ENCODE peak calls at places on chromosomes 12 and 14, in eight cellular contexts. One of them, this sample, is unnamed.

GRCh38 chr12:49909826-49910225 is 6.1 kb upstream of the FAIM2 start:
- DNase-seq in erythroblast: no peak
- DNase-seq in upper lobe of left lung: peak
- DNase-seq in HCT116: peak
- DNase-seq in right lobe of liver: no peak
- DNase-seq in Peyer's patch: no peak
- DNase-seq in A549: no peak
- DNase-seq in tibial nerve: no peak
- DNase-seq in this sample: no peak

GRCh38 chr12:120362516-120363273 is 6.3 kb downstream of the MSI1 start:
- DNase-seq in erythroblast: no peak
- DNase-seq in Peyer's patch: peak
- DNase-seq in HCT116: no peak
- DNase-seq in tibial nerve: no peak
- DNase-seq in A549: no peak
- DNase-seq in right lobe of liver: no peak
- DNase-seq in upper lobe of left lung: no peak
- DNase-seq in this sample: no peak

GRCh38 chr14:100239200-100239839 is 376 bp downstream of the YY1 start:
- DNase-seq in erythroblast: peak
- DNase-seq in upper lobe of left lung: peak
- DNase-seq in tibial nerve: peak
- DNase-seq in right lobe of liver: peak
- DNase-seq in Peyer's patch: peak
- DNase-seq in HCT116: no peak
- DNase-seq in A549: no peak
- DNase-seq in this sample: peak

GRCh38 chr12:102876883-102877282 is 40.2 kb downstream of the PAH start:
- DNase-seq in Peyer's patch: no peak
- DNase-seq in tibial nerve: no peak
- DNase-seq in HCT116: peak
- DNase-seq in right lobe of liver: no peak
- DNase-seq in A549: peak
- DNase-seq in upper lobe of left lung: no peak
- DNase-seq in erythroblast: peak
- DNase-seq in this sample: no peak

GRCh38 chr14:69101331-69101826 is 51.5 kb downstream of the DCAF5 start:
- DNase-seq in Peyer's patch: no peak
- DNase-seq in upper lobe of left lung: no peak
- DNase-seq in tibial nerve: no peak
- DNase-seq in HCT116: peak
- DNase-seq in right lobe of liver: no peak
- DNase-seq in erythroblast: peak
- DNase-seq in A549: peak
- DNase-seq in this sample: no peak

GRCh38 chr12:124369055-124369900 is 74.4 kb downstream of the RFLNA start:
- DNase-seq in erythroblast: peak
- DNase-seq in A549: peak
- DNase-seq in tibial nerve: peak
- DNase-seq in HCT116: no peak
- DNase-seq in upper lobe of left lung: peak
- DNase-seq in Peyer's patch: peak
- DNase-seq in right lobe of liver: peak
- DNase-seq in this sample: peak

GRCh38 chr12:12540261-12541013 is 22.2 kb downstream of the DUSP16 start:
- DNase-seq in A549: no peak
- DNase-seq in erythroblast: no peak
- DNase-seq in right lobe of liver: no peak
- DNase-seq in upper lobe of left lung: no peak
- DNase-seq in HCT116: no peak
- DNase-seq in Peyer's patch: no peak
- DNase-seq in tibial nerve: no peak
- DNase-seq in this sample: no peak

GRCh38 chr12:39378346-39378745 is 64.6 kb downstream of the KIF21A start:
- DNase-seq in erythroblast: no peak
- DNase-seq in Peyer's patch: no peak
- DNase-seq in upper lobe of left lung: no peak
- DNase-seq in tibial nerve: no peak
- DNase-seq in right lobe of liver: no peak
- DNase-seq in HCT116: no peak
- DNase-seq in A549: no peak
- DNase-seq in this sample: no peak

GRCh38 chr12:10101042-10101579 is 2.3 kb upstream of the CLEC1A start:
- DNase-seq in tibial nerve: no peak
- DNase-seq in HCT116: no peak
- DNase-seq in A549: no peak
- DNase-seq in Peyer's patch: no peak
- DNase-seq in upper lobe of left lung: no peak
- DNase-seq in erythroblast: no peak
- DNase-seq in right lobe of liver: no peak
- DNase-seq in this sample: no peak

GRCh38 chr12:102879144-102879763 is 37.8 kb downstream of the PAH start:
- DNase-seq in upper lobe of left lung: no peak
- DNase-seq in erythroblast: peak
- DNase-seq in Peyer's patch: no peak
- DNase-seq in tibial nerve: peak
- DNase-seq in A549: peak
- DNase-seq in HCT116: peak
- DNase-seq in right lobe of liver: no peak
- DNase-seq in this sample: peak

GRCh38 chr12:88153959-88154358 is 11.9 kb downstream of the TMTC3 start:
- DNase-seq in tibial nerve: no peak
- DNase-seq in Peyer's patch: no peak
- DNase-seq in upper lobe of left lung: no peak
- DNase-seq in A549: peak
- DNase-seq in erythroblast: peak
- DNase-seq in right lobe of liver: no peak
- DNase-seq in HCT116: peak
- DNase-seq in this sample: no peak

GRCh38 chr12:123030686-123031085 is 50.2 kb downstream of the ARL6IP4 start:
- DNase-seq in tibial nerve: no peak
- DNase-seq in A549: no peak
- DNase-seq in erythroblast: no peak
- DNase-seq in Peyer's patch: no peak
- DNase-seq in upper lobe of left lung: no peak
- DNase-seq in HCT116: no peak
- DNase-seq in right lobe of liver: no peak
- DNase-seq in this sample: no peak

GRCh38 chr12:4302881-4303280 is 18.1 kb upstream of the TIGAR start:
- DNase-seq in Peyer's patch: no peak
- DNase-seq in erythroblast: no peak
- DNase-seq in A549: no peak
- DNase-seq in tibial nerve: no peak
- DNase-seq in HCT116: no peak
- DNase-seq in upper lobe of left lung: no peak
- DNase-seq in right lobe of liver: no peak
- DNase-seq in this sample: no peak

GRCh38 chr12:76375939-76376338 is 27.7 kb upstream of the BBS10 start:
- DNase-seq in HCT116: no peak
- DNase-seq in tibial nerve: no peak
- DNase-seq in erythroblast: no peak
- DNase-seq in Peyer's patch: no peak
- DNase-seq in upper lobe of left lung: no peak
- DNase-seq in A549: peak
- DNase-seq in right lobe of liver: no peak
- DNase-seq in this sample: no peak

GRCh38 chr12:46005151-46005797 is 14.9 kb upstream of the SCAF11 start:
- DNase-seq in A549: peak
- DNase-seq in upper lobe of left lung: no peak
- DNase-seq in right lobe of liver: no peak
- DNase-seq in HCT116: no peak
- DNase-seq in Peyer's patch: no peak
- DNase-seq in tibial nerve: no peak
- DNase-seq in erythroblast: peak
- DNase-seq in this sample: no peak

GRCh38 chr14:60064491-60065072 is 27.1 kb upstream of the PCNX4 start:
- DNase-seq in A549: peak
- DNase-seq in upper lobe of left lung: no peak
- DNase-seq in erythroblast: peak
- DNase-seq in Peyer's patch: no peak
- DNase-seq in HCT116: peak
- DNase-seq in tibial nerve: no peak
- DNase-seq in right lobe of liver: no peak
- DNase-seq in this sample: no peak

GRCh38 chr12:25775968-25776367 is 182.5 kb upstream of the RASSF8 start:
- DNase-seq in tibial nerve: no peak
- DNase-seq in A549: no peak
- DNase-seq in erythroblast: no peak
- DNase-seq in upper lobe of left lung: no peak
- DNase-seq in HCT116: no peak
- DNase-seq in right lobe of liver: no peak
- DNase-seq in Peyer's patch: no peak
- DNase-seq in this sample: no peak

GRCh38 chr12:108193493-108193892 is 64.4 kb downstream of the WSCD2 start:
- DNase-seq in erythroblast: no peak
- DNase-seq in Peyer's patch: no peak
- DNase-seq in upper lobe of left lung: no peak
- DNase-seq in tibial nerve: no peak
- DNase-seq in right lobe of liver: no peak
- DNase-seq in A549: no peak
- DNase-seq in HCT116: no peak
- DNase-seq in this sample: no peak

GRCh38 chr14:87351007-87351406 is 642.0 kb downstream of the GALC start:
- DNase-seq in Peyer's patch: no peak
- DNase-seq in A549: no peak
- DNase-seq in erythroblast: no peak
- DNase-seq in right lobe of liver: no peak
- DNase-seq in tibial nerve: no peak
- DNase-seq in upper lobe of left lung: no peak
- DNase-seq in HCT116: no peak
- DNase-seq in this sample: no peak

GRCh38 chr12:80936642-80937390 is 918 bp downstream of the LIN7A start:
- DNase-seq in A549: peak
- DNase-seq in HCT116: peak
- DNase-seq in upper lobe of left lung: peak
- DNase-seq in Peyer's patch: peak
- DNase-seq in tibial nerve: no peak
- DNase-seq in right lobe of liver: peak
- DNase-seq in erythroblast: no peak
- DNase-seq in this sample: no peak
- TF ChIP-seq POLR2A in A549: no peak
- TF ChIP-seq POLR2A in HCT116: no peak
- TF ChIP-seq POLR2A in upper lobe of left lung: no peak
- TF ChIP-seq POLR2A in Peyer's patch: peak
- TF ChIP-seq POLR2A in tibial nerve: no peak
- TF ChIP-seq POLR2A in right lobe of liver: peak
- TF ChIP-seq POLR2A in erythroblast: no peak
- TF ChIP-seq POLR2A in this sample: no peak

GRCh38 chr12:110467847-110468211 is 228 bp downstream of the GPN3 start:
- DNase-seq in erythroblast: no peak
- DNase-seq in right lobe of liver: no peak
- DNase-seq in tibial nerve: no peak
- DNase-seq in HCT116: no peak
- DNase-seq in A549: no peak
- DNase-seq in Peyer's patch: no peak
- DNase-seq in upper lobe of left lung: no peak
- DNase-seq in this sample: no peak
- TF ChIP-seq POLR2A in erythroblast: no peak
- TF ChIP-seq POLR2A in right lobe of liver: peak
- TF ChIP-seq POLR2A in tibial nerve: no peak
- TF ChIP-seq POLR2A in HCT116: no peak
- TF ChIP-seq POLR2A in A549: no peak
- TF ChIP-seq POLR2A in Peyer's patch: no peak
- TF ChIP-seq POLR2A in upper lobe of left lung: no peak
- TF ChIP-seq POLR2A in this sample: no peak

GRCh38 chr14:93974299-93974698 is 2.1 kb downstream of the ASB2 start:
- DNase-seq in Peyer's patch: no peak
- DNase-seq in A549: no peak
- DNase-seq in right lobe of liver: no peak
- DNase-seq in erythroblast: no peak
- DNase-seq in tibial nerve: no peak
- DNase-seq in upper lobe of left lung: no peak
- DNase-seq in HCT116: no peak
- DNase-seq in this sample: no peak

GRCh38 chr14:93974833-93975232 is 1.5 kb downstream of the ASB2 start:
- DNase-seq in HCT116: no peak
- DNase-seq in Peyer's patch: no peak
- DNase-seq in upper lobe of left lung: no peak
- DNase-seq in erythroblast: no peak
- DNase-seq in tibial nerve: no peak
- DNase-seq in right lobe of liver: no peak
- DNase-seq in A549: no peak
- DNase-seq in this sample: no peak

GRCh38 chr14:93976477-93977057 is at the start of gene ASB2:
- DNase-seq in tibial nerve: no peak
- DNase-seq in Peyer's patch: no peak
- DNase-seq in A549: no peak
- DNase-seq in erythroblast: no peak
- DNase-seq in HCT116: no peak
- DNase-seq in upper lobe of left lung: no peak
- DNase-seq in right lobe of liver: no peak
- DNase-seq in this sample: no peak

GRCh38 chr14:93977171-93977570 is 801 bp upstream of the ASB2 start:
- DNase-seq in upper lobe of left lung: no peak
- DNase-seq in HCT116: no peak
- DNase-seq in erythroblast: no peak
- DNase-seq in tibial nerve: no peak
- DNase-seq in A549: no peak
- DNase-seq in Peyer's patch: no peak
- DNase-seq in right lobe of liver: no peak
- DNase-seq in this sample: no peak

DNA sequence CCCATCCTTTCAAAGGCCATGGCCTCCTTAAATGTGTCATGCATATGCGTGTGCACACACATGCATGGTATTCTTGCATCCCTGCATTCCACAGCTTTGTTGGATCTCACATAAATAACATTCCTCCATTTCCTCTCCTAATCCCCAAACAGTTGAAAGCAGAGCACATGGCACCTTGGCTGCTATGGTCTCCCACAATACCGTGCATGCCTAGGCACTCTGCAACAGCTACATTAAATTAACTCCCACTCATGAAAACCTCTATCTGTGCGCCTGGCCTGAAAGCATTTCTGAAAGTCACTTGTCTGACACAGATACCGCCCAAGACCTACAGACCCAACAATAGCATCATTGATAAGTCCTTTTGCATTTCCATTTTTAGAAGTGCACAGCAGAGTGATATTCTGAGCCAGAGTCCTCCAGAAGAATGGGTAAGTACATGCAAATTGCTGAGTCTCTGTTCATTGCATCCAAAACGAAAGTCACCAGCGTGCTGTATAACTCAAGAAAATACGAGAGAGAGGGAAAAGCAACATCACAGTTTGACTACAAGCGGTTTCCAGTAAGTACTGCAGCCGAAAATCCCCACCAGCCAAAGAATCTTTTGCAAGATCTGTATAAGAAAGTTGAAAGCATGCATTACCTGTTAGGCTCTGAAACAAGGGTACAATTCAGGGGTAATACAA is 436 bp downstream of the ASB2 start:
- DNase-seq in Peyer's patch: no peak
- DNase-seq in HCT116: no peak
- DNase-seq in right lobe of liver: no peak
- DNase-seq in erythroblast: no peak
- DNase-seq in tibial nerve: no peak
- DNase-seq in A549: no peak
- DNase-seq in upper lobe of left lung: no peak
- DNase-seq in this sample: no peak
- TF ChIP-seq POLR2A in Peyer's patch: no peak
- TF ChIP-seq POLR2A in HCT116: no peak
- TF ChIP-seq POLR2A in right lobe of liver: no peak
- TF ChIP-seq POLR2A in erythroblast: no peak
- TF ChIP-seq POLR2A in tibial nerve: no peak
- TF ChIP-seq POLR2A in A549: no peak
- TF ChIP-seq POLR2A in upper lobe of left lung: no peak
- TF ChIP-seq POLR2A in this sample: no peak

GRCh38 chr14:102510616-102511520 is 1.3 kb upstream of the ANKRD9 start:
- DNase-seq in upper lobe of left lung: peak
- DNase-seq in HCT116: no peak
- DNase-seq in Peyer's patch: peak
- DNase-seq in right lobe of liver: no peak
- DNase-seq in erythroblast: peak
- DNase-seq in A549: peak
- DNase-seq in tibial nerve: no peak
- DNase-seq in this sample: no peak
- TF ChIP-seq POLR2A in upper lobe of left lung: no peak
- TF ChIP-seq POLR2A in HCT116: no peak
- TF ChIP-seq POLR2A in Peyer's patch: peak
- TF ChIP-seq POLR2A in right lobe of liver: no peak
- TF ChIP-seq POLR2A in erythroblast: no peak
- TF ChIP-seq POLR2A in A549: no peak
- TF ChIP-seq POLR2A in tibial nerve: no peak
- TF ChIP-seq POLR2A in this sample: no peak

This sample was measured in lower leg skin.